ENCODE peak calls at places on chromosomes 3 and 15, in nine cellular contexts. K is mesothelial cell of epicardium; S is CD4-positive, alpha-beta T cell; C is stimulated activated CD4-positive, alpha-beta T cell treated with anti-CD3 and anti-CD28 coated beads, Interleukin-2, amount 100 ng/mL, for 48 hours; L is ELR; W is CD8-positive, alpha-beta memory T cell; V is T1000; D is NCI-H460; H is fibroblast of lung. P is an unnamed sample.

GRCh38 chr15:65084500-65085206 is 8.1 kb downstream of the KBTBD13 start:
- DNase-seq in K (no peak), S (no peak), C (no peak), L (no peak), W (no peak), V (no peak), D (no peak), H (peak), P (no peak)

GRCh38 chr3:45957606-45958005 is 14.3 kb downstream of the CXCR6 start:
- DNase-seq in K (no peak), S (no peak), C (no peak), L (no peak), W (no peak), V (no peak), D (no peak), H (no peak), P (peak)

GRCh38 chr15:61205427-61205826 is 23.7 kb downstream of the RORA start:
- DNase-seq in K (no peak), S (no peak), C (no peak), L (no peak), W (no peak), V (no peak), D (no peak), H (peak), P (no peak)

GRCh38 chr3:177041730-177042551 is 155.3 kb downstream of the TBL1XR1 start:
- DNase-seq in K (no peak), S (no peak), C (no peak), L (no peak), W (no peak), V (no peak), D (no peak), H (no peak), P (no peak)

GRCh38 chr3:148716657-148717056 is 19.0 kb downstream of the AGTR1 start:
- DNase-seq in K (no peak), S (no peak), C (no peak), L (no peak), W (no peak), V (no peak), D (no peak), H (no peak), P (no peak)

GRCh38 chr3:161014997-161015749 is 90.0 kb downstream of the B3GALNT1 start:
- DNase-seq in K (no peak), S (no peak), C (no peak), L (no peak), W (no peak), V (no peak), D (no peak), H (no peak), P (no peak)

GRCh38 chr3:49807427-49808114 is 4.5 kb downstream of the INKA1 start:
- DNase-seq in K (no peak), S (no peak), C (no peak), L (no peak), W (no peak), V (no peak), D (no peak), H (no peak), P (no peak)

GRCh38 chr3:46293035-46293724 is 50.9 kb downstream of the CCR3 start:
- DNase-seq in K (no peak), S (no peak), C (no peak), L (no peak), W (no peak), V (no peak), D (no peak), H (no peak), P (no peak)

GRCh38 chr3:43958005-43958770 is 267.4 kb downstream of the ABHD5 start:
- DNase-seq in K (no peak), S (no peak), C (no peak), L (no peak), W (no peak), V (no peak), D (no peak), H (no peak), P (peak)

GRCh38 chr3:136141891-136142290 is 54.2 kb downstream of the MSL2 start:
- DNase-seq in K (no peak), S (no peak), C (no peak), L (peak), W (no peak), V (no peak), D (no peak), H (peak), P (no peak)

GRCh38 chr3:30226606-30227151 is 379.7 kb upstream of the TGFBR2 start:
- DNase-seq in K (no peak), S (no peak), C (no peak), L (no peak), W (no peak), V (no peak), D (no peak), H (peak), P (no peak)

GRCh38 chr3:163785693-163786092 is 1292.6 kb downstream of the SI start:
- DNase-seq in K (no peak), S (no peak), C (no peak), L (peak), W (no peak), V (no peak), D (no peak), H (no peak), P (no peak)

GRCh38 chr3:31174055-31174454 is 279.6 kb upstream of the GADL1 start:
- DNase-seq in K (no peak), S (no peak), C (no peak), L (no peak), W (no peak), V (no peak), D (no peak), H (no peak), P (no peak)

GRCh38 chr3:190811775-190812480 is 50.6 kb downstream of the GMNC start:
- DNase-seq in K (no peak), S (no peak), C (no peak), L (peak), W (no peak), V (peak), D (peak), H (peak), P (peak)

GRCh38 chr3:175486255-175486654 is 627.1 kb downstream of the NAALADL2 start:
- DNase-seq in K (no peak), S (no peak), C (no peak), L (no peak), W (no peak), V (no peak), D (no peak), H (no peak), P (no peak)

GRCh38 chr3:65436580-65436979 is 602.1 kb downstream of the MAGI1 start:
- DNase-seq in K (no peak), S (no peak), C (no peak), L (peak), W (no peak), V (no peak), D (peak), H (no peak), P (peak)

GRCh38 chr3:69791919-69792399 is 52.7 kb downstream of the MITF start:
- DNase-seq in K (no peak), S (no peak), C (no peak), L (peak), W (no peak), V (no peak), D (peak), H (peak), P (peak)

GRCh38 chr3:191775451-191776233 is 314.7 kb downstream of the PYDC2 start:
- DNase-seq in K (no peak), S (no peak), C (no peak), L (peak), W (no peak), V (peak), D (no peak), H (peak), P (no peak)

GRCh38 chr3:155550386-155550785 is 194.5 kb downstream of the PLCH1 start:
- DNase-seq in K (no peak), S (no peak), C (no peak), L (no peak), W (no peak), V (no peak), D (no peak), H (no peak), P (no peak)

GRCh38 chr3:4850211-4850927 is 128.9 kb upstream of the BHLHE40 start:
- DNase-seq in K (no peak), S (no peak), C (peak), L (no peak), W (peak), V (no peak), D (no peak), H (peak), P (no peak)

GRCh38 chr15:78872155-78872971 is at the start of gene MORF4L1:
- DNase-seq in K (peak), S (peak), C (peak), L (peak), W (peak), V (peak), D (peak), H (peak), P (peak)

GRCh38 chr3:120559228-120560061 is 36.7 kb upstream of the NDUFB4 start:
- DNase-seq in K (no peak), S (no peak), C (no peak), L (peak), W (no peak), V (peak), D (peak), H (peak), P (no peak)

GRCh38 chr15:63530762-63531299 is 26.4 kb downstream of the USP3 start:
- DNase-seq in K (no peak), S (no peak), C (no peak), L (no peak), W (no peak), V (no peak), D (no peak), H (no peak), P (no peak)

GRCh38 chr3:170467007-170467406 is 48.3 kb downstream of the CLDN11 start:
- DNase-seq in K (no peak), S (no peak), C (no peak), L (no peak), W (no peak), V (no peak), D (no peak), H (no peak), P (peak)

GRCh38 chr3:35183915-35184675 is 455.2 kb upstream of the ARPP21 start:
- DNase-seq in K (no peak), S (no peak), C (no peak), L (peak), W (no peak), V (no peak), D (no peak), H (peak), P (no peak)

GRCh38 chr3:195905970-195906864 is 2.1 kb downstream of the TNK2 start:
- DNase-seq in K (no peak), S (no peak), C (no peak), L (peak), W (no peak), V (no peak), D (no peak), H (peak), P (no peak)

GRCh38 chr3:51982352-51982837 is 940 bp upstream of the ACY1 start:
- DNase-seq in K (no peak), S (no peak), C (no peak), L (peak), W (no peak), V (no peak), D (peak), H (no peak), P (no peak)

GRCh38 chr15:41888662-41889253 is 5.1 kb downstream of the SPTBN5 start:
- DNase-seq in K (no peak), S (no peak), C (no peak), L (no peak), W (no peak), V (no peak), D (no peak), H (no peak), P (no peak)

GRCh38 chr3:196689941-196690660 is 21.9 kb downstream of the CEP19 start:
- DNase-seq in K (no peak), S (no peak), C (no peak), L (no peak), W (no peak), V (no peak), D (no peak), H (no peak), P (peak)

GRCh38 chr3:150409527-150410310 is 1.6 kb downstream of the TSC22D2 start:
- DNase-seq in K (peak), S (peak), C (peak), L (peak), W (peak), V (no peak), D (peak), H (peak), P (peak)

GRCh38 chr3:90091557-90091956 is 984.1 kb downstream of the EPHA3 start:
- DNase-seq in K (no peak), S (no peak), C (no peak), L (peak), W (no peak), V (peak), D (peak), H (peak), P (peak)

GRCh38 chr3:183208260-183208659 is 44.8 kb upstream of the B3GNT5 start:
- DNase-seq in K (no peak), S (no peak), C (no peak), L (no peak), W (no peak), V (no peak), D (no peak), H (no peak), P (no peak)

GRCh38 chr3:165903885-165904284 is 66.7 kb upstream of the BCHE start:
- DNase-seq in K (no peak), S (no peak), C (no peak), L (peak), W (no peak), V (no peak), D (no peak), H (peak), P (no peak)

GRCh38 chr3:80606073-80606472 is 838.3 kb upstream of the ROBO1 start:
- DNase-seq in K (no peak), S (no peak), C (no peak), L (peak), W (no peak), V (no peak), D (no peak), H (no peak), P (no peak)

GRCh38 chr15:32670624-32671022 is 29.1 kb downstream of the SCG5 start:
- DNase-seq in K (no peak), S (no peak), C (no peak), L (no peak), W (no peak), V (no peak), D (no peak), H (no peak), P (no peak)

GRCh38 chr3:132662212-132662611 is 2.1 kb downstream of the UBA5 start:
- DNase-seq in K (no peak), S (no peak), C (no peak), L (no peak), W (no peak), V (no peak), D (no peak), H (no peak), P (no peak)

GRCh38 chr3:47512416-47513124 is 942 bp downstream of the ELP6 start:
- DNase-seq in K (no peak), S (no peak), C (peak), L (peak), W (no peak), V (no peak), D (no peak), H (peak), P (no peak)

P was measured in putamen.